ENCODE peak calls at places on chromosomes 11 and 22, in ten cellular contexts. I, T, W, X, K, H, E, Q, D and G are unnamed samples.

GRCh38 chr22:32378703-32379272 is 21.1 kb downstream of the RFPL3 start:
- DNase-seq in H (peak), W (no peak), X (no peak), T (peak), D (no peak), Q (no peak), K (no peak), I (peak), E (peak), G (no peak)

GRCh38 chr11:71252782-71253730 is 679 bp upstream of the SHANK2 start:
- DNase-seq in W (no peak), K (no peak), X (no peak), T (peak), H (peak), I (peak), E (peak), Q (no peak), D (no peak), G (no peak)

GRCh38 chr11:3905080-3905953 is 49.9 kb downstream of the STIM1 start:
- DNase-seq in E (no peak), W (no peak), H (peak), T (no peak), D (no peak), I (no peak), K (no peak), Q (peak), X (peak), G (peak)

GRCh38 chr11:46141597-46141996 is 20.3 kb upstream of the PHF21A start:
- DNase-seq in W (no peak), K (no peak), D (no peak), I (no peak), E (no peak), H (no peak), Q (no peak), T (no peak), X (no peak), G (no peak)

GRCh38 chr22:31192513-31192912 is 19.6 kb upstream of the LIMK2 start:
- DNase-seq in X (no peak), W (no peak), Q (no peak), T (no peak), H (no peak), K (no peak), D (no peak), I (no peak), E (no peak), G (peak)

GRCh38 chr22:30159561-30160353 is 79.5 kb downstream of the HORMAD2 start:
- DNase-seq in I (no peak), E (no peak), K (no peak), H (no peak), T (no peak), D (no peak), X (no peak), Q (no peak), W (no peak), G (peak)

GRCh38 chr11:8586184-8586583 is 7.8 kb downstream of the STK33 start:
- DNase-seq in X (no peak), E (no peak), I (no peak), W (no peak), D (no peak), Q (no peak), T (no peak), K (no peak), H (no peak), G (no peak)

GRCh38 chr11:95569207-95569606 is 220.4 kb downstream of the FAM76B start:
- DNase-seq in H (no peak), X (no peak), E (no peak), Q (no peak), K (no peak), I (no peak), D (no peak), T (no peak), W (no peak), G (no peak)

GRCh38 chr11:77966338-77966737 is 28.1 kb downstream of the INTS4 start:
- DNase-seq in H (no peak), W (no peak), T (no peak), X (no peak), Q (no peak), K (no peak), D (no peak), E (no peak), I (no peak), G (no peak)

GRCh38 chr11:131745405-131745804 is 375.0 kb downstream of the NTM start:
- DNase-seq in E (no peak), X (no peak), W (no peak), H (no peak), Q (no peak), T (no peak), K (no peak), I (no peak), D (no peak), G (no peak)